ENCODE peak calls at places on chromosomes 12 and 14, in six cellular contexts. One of them, this sample, is unnamed.

GRCh38 chr12:65497645-65498044 is 219.2 kb downstream of the MSRB3 start:
- DNase-seq in CD8-positive, alpha-beta T cell: no peak
- DNase-seq in GM10248: no peak
- DNase-seq in A549: no peak
- DNase-seq in bronchial epithelial cell: no peak
- DNase-seq in CD4-positive, alpha-beta T cell: no peak
- DNase-seq in this sample: no peak

GRCh38 chr12:69501154-69501895 is 31.1 kb downstream of the FRS2 start:
- DNase-seq in GM10248: no peak
- DNase-seq in CD4-positive, alpha-beta T cell: no peak
- DNase-seq in CD8-positive, alpha-beta T cell: no peak
- DNase-seq in bronchial epithelial cell: no peak
- DNase-seq in A549: no peak
- DNase-seq in this sample: no peak

GRCh38 chr12:107196681-107197080 is 103.3 kb upstream of the CRY1 start:
- DNase-seq in bronchial epithelial cell: peak
- DNase-seq in CD4-positive, alpha-beta T cell: no peak
- DNase-seq in A549: no peak
- DNase-seq in CD8-positive, alpha-beta T cell: no peak
- DNase-seq in GM10248: no peak
- DNase-seq in this sample: no peak

GRCh38 chr12:3470296-3470695 is 20.7 kb upstream of the PRMT8 start:
- DNase-seq in CD8-positive, alpha-beta T cell: no peak
- DNase-seq in CD4-positive, alpha-beta T cell: no peak
- DNase-seq in bronchial epithelial cell: no peak
- DNase-seq in A549: no peak
- DNase-seq in GM10248: no peak
- DNase-seq in this sample: peak

GRCh38 chr14:23446291-23446851 is 10.9 kb upstream of the MYH7 start:
- DNase-seq in CD4-positive, alpha-beta T cell: no peak
- DNase-seq in CD8-positive, alpha-beta T cell: no peak
- DNase-seq in GM10248: no peak
- DNase-seq in A549: no peak
- DNase-seq in bronchial epithelial cell: no peak
- DNase-seq in this sample: no peak

GRCh38 chr12:92717202-92717601 is 14.4 kb downstream of the PLEKHG7 start:
- DNase-seq in GM10248: no peak
- DNase-seq in bronchial epithelial cell: peak
- DNase-seq in CD4-positive, alpha-beta T cell: no peak
- DNase-seq in A549: no peak
- DNase-seq in CD8-positive, alpha-beta T cell: no peak
- DNase-seq in this sample: no peak

GRCh38 chr12:57591567-57592325 is 754 bp downstream of the PIP4K2C start:
- DNase-seq in CD4-positive, alpha-beta T cell: no peak
- DNase-seq in bronchial epithelial cell: peak
- DNase-seq in A549: no peak
- DNase-seq in CD8-positive, alpha-beta T cell: no peak
- DNase-seq in GM10248: no peak
- DNase-seq in this sample: no peak

GRCh38 chr12:7806863-7807487 is 17.8 kb downstream of the NANOG start:
- DNase-seq in CD8-positive, alpha-beta T cell: peak
- DNase-seq in CD4-positive, alpha-beta T cell: peak
- DNase-seq in GM10248: peak
- DNase-seq in A549: peak
- DNase-seq in bronchial epithelial cell: peak
- DNase-seq in this sample: no peak

GRCh38 chr12:6380141-6381121 is 3.5 kb upstream of the LTBR start:
- DNase-seq in GM10248: no peak
- DNase-seq in A549: no peak
- DNase-seq in CD8-positive, alpha-beta T cell: no peak
- DNase-seq in CD4-positive, alpha-beta T cell: no peak
- DNase-seq in bronchial epithelial cell: peak
- DNase-seq in this sample: no peak

GRCh38 chr14:21476526-21476924 is 234 bp downstream of the RAB2B start:
- DNase-seq in A549: no peak
- DNase-seq in GM10248: no peak
- DNase-seq in bronchial epithelial cell: peak
- DNase-seq in CD8-positive, alpha-beta T cell: no peak
- DNase-seq in CD4-positive, alpha-beta T cell: no peak
- DNase-seq in this sample: no peak

GRCh38 chr12:131783915-131784541 is 44.2 kb upstream of the MMP17 start:
- DNase-seq in GM10248: peak
- DNase-seq in bronchial epithelial cell: peak
- DNase-seq in CD8-positive, alpha-beta T cell: no peak
- DNase-seq in A549: peak
- DNase-seq in CD4-positive, alpha-beta T cell: no peak
- DNase-seq in this sample: no peak

GRCh38 chr12:87728936-87729593 is 300.1 kb downstream of the C12orf50 start:
- DNase-seq in CD8-positive, alpha-beta T cell: no peak
- DNase-seq in A549: no peak
- DNase-seq in bronchial epithelial cell: no peak
- DNase-seq in GM10248: no peak
- DNase-seq in CD4-positive, alpha-beta T cell: no peak
- DNase-seq in this sample: no peak

GRCh38 chr12:31645944-31646343 is 13.5 kb upstream of the ETFBKMT start:
- DNase-seq in GM10248: no peak
- DNase-seq in bronchial epithelial cell: no peak
- DNase-seq in A549: no peak
- DNase-seq in CD8-positive, alpha-beta T cell: no peak
- DNase-seq in CD4-positive, alpha-beta T cell: no peak
- DNase-seq in this sample: no peak

GRCh38 chr14:67359319-67359774 is 257 bp downstream of the ATP6V1D start:
- DNase-seq in CD8-positive, alpha-beta T cell: no peak
- DNase-seq in A549: no peak
- DNase-seq in GM10248: no peak
- DNase-seq in CD4-positive, alpha-beta T cell: no peak
- DNase-seq in bronchial epithelial cell: peak
- DNase-seq in this sample: no peak

GRCh38 chr12:79685068-79685467 is 5.7 kb downstream of the PAWR start:
- DNase-seq in CD8-positive, alpha-beta T cell: no peak
- DNase-seq in CD4-positive, alpha-beta T cell: no peak
- DNase-seq in bronchial epithelial cell: peak
- DNase-seq in A549: peak
- DNase-seq in GM10248: no peak
- DNase-seq in this sample: no peak

GRCh38 chr14:50303744-50304471 is 8.1 kb downstream of the L2HGDH start:
- DNase-seq in A549: no peak
- DNase-seq in bronchial epithelial cell: peak
- DNase-seq in CD8-positive, alpha-beta T cell: no peak
- DNase-seq in GM10248: no peak
- DNase-seq in CD4-positive, alpha-beta T cell: no peak
- DNase-seq in this sample: peak

GRCh38 chr12:1870998-1871917 is 47.2 kb downstream of the CACNA2D4 start:
- DNase-seq in CD8-positive, alpha-beta T cell: no peak
- DNase-seq in CD4-positive, alpha-beta T cell: no peak
- DNase-seq in GM10248: no peak
- DNase-seq in bronchial epithelial cell: no peak
- DNase-seq in A549: no peak
- DNase-seq in this sample: no peak

GRCh38 chr12:109793826-109794501 is 39.2 kb downstream of the TRPV4 start:
- DNase-seq in CD4-positive, alpha-beta T cell: no peak
- DNase-seq in A549: no peak
- DNase-seq in bronchial epithelial cell: no peak
- DNase-seq in CD8-positive, alpha-beta T cell: no peak
- DNase-seq in GM10248: no peak
- DNase-seq in this sample: no peak

GRCh38 chr14:105257464-105257863 is 9.1 kb downstream of the BTBD6 start:
- DNase-seq in CD8-positive, alpha-beta T cell: no peak
- DNase-seq in GM10248: no peak
- DNase-seq in bronchial epithelial cell: no peak
- DNase-seq in A549: no peak
- DNase-seq in CD4-positive, alpha-beta T cell: no peak
- DNase-seq in this sample: no peak

GRCh38 chr12:95848575-95849388 is 10.0 kb upstream of the SNRPF start:
- DNase-seq in A549: peak
- DNase-seq in CD4-positive, alpha-beta T cell: no peak
- DNase-seq in CD8-positive, alpha-beta T cell: no peak
- DNase-seq in GM10248: no peak
- DNase-seq in bronchial epithelial cell: peak
- DNase-seq in this sample: no peak

GRCh38 chr12:128796439-128797118 is 27.2 kb downstream of the SLC15A4 start:
- DNase-seq in A549: no peak
- DNase-seq in CD8-positive, alpha-beta T cell: peak
- DNase-seq in CD4-positive, alpha-beta T cell: no peak
- DNase-seq in bronchial epithelial cell: no peak
- DNase-seq in GM10248: no peak
- DNase-seq in this sample: no peak

GRCh38 chr12:128795530-128796361 is 28.0 kb downstream of the SLC15A4 start:
- DNase-seq in CD8-positive, alpha-beta T cell: no peak
- DNase-seq in bronchial epithelial cell: no peak
- DNase-seq in GM10248: no peak
- DNase-seq in A549: no peak
- DNase-seq in CD4-positive, alpha-beta T cell: no peak
- DNase-seq in this sample: no peak

GRCh38 chr12:128800606-128801005 is 23.2 kb downstream of the SLC15A4 start:
- DNase-seq in GM10248: no peak
- DNase-seq in A549: no peak
- DNase-seq in CD8-positive, alpha-beta T cell: no peak
- DNase-seq in bronchial epithelial cell: no peak
- DNase-seq in CD4-positive, alpha-beta T cell: no peak
- DNase-seq in this sample: no peak

GRCh38 chr12:128797119-128798118 is 26.3 kb downstream of the SLC15A4 start:
- DNase-seq in A549: no peak
- DNase-seq in CD8-positive, alpha-beta T cell: no peak
- DNase-seq in bronchial epithelial cell: no peak
- DNase-seq in CD4-positive, alpha-beta T cell: no peak
- DNase-seq in GM10248: no peak
- DNase-seq in this sample: no peak

DNA sequence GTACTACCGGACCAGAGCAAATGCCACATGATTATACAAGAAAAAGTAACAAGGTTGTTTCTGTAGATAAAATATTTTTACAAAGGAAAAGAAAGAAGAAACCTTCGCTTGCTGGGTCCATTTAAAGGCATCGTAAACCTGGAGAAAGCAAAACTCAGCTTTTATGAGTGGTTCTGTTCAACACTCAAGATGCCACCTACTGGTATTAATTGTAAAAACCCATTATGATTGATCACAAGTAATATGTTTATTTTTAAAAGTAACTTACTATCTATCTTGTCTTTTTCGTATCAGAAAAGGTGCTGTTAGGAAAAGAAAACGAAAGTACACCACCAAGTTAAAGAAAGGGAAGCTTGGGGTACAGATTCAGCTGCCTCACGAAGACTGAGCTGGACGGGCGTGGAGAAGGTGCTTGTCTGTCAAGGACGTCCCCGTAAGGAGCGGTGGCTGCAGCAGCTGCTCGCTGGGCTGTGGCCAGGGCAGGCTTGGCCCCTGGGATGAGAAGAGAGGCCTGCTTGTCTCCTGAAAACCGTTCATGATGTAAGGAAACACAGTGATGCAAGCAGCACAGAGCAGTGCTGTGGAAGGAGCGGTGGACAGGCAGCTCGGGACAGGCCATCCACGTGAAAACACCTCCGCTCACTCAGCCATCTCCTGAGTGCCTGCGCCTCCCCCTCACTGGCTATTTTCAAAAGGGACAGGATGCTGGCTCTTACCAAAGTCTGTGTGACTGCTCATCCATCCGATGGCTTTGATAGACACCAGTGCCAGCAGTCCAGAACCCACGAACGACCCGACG is 25.0 kb downstream of the SLC15A4 start:
- DNase-seq in CD8-positive, alpha-beta T cell: no peak
- DNase-seq in A549: no peak
- DNase-seq in CD4-positive, alpha-beta T cell: no peak
- DNase-seq in GM10248: no peak
- DNase-seq in bronchial epithelial cell: no peak
- DNase-seq in this sample: no peak
- TF ChIP-seq CTCF in CD8-positive, alpha-beta T cell: no peak
- TF ChIP-seq CTCF in A549: peak
- TF ChIP-seq CTCF in CD4-positive, alpha-beta T cell: no peak
- TF ChIP-seq CTCF in GM10248: peak
- TF ChIP-seq CTCF in bronchial epithelial cell: no peak
- TF ChIP-seq CTCF in this sample: peak

DNA sequence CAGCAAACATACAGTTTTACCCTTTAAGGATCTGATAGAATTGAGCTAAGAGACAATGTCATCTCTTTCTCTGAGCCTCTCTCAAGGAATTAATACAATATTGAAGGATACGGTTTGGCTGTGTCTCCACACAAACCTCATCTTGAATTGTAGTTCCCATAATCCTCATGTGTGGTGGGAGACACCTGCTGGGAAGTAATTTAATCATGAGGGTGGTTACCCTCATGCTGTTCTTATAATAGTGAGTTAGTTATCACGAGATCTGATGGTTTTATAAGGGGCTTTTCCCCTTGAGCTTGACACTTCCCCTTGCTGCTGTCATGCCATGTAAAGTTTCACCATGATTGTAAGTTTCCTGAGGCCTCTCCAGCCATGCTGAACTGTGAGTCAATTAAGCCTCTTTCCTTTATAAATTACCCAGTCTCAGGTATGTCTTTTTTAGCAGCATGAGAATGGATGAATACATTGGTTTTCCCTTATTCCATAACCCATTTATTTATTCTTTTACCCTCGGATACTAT is 47.6 kb downstream of the TMEM30B start:
- DNase-seq in bronchial epithelial cell: no peak
- DNase-seq in CD8-positive, alpha-beta T cell: no peak
- DNase-seq in A549: no peak
- DNase-seq in GM10248: no peak
- DNase-seq in CD4-positive, alpha-beta T cell: no peak
- DNase-seq in this sample: no peak
- TF ChIP-seq CTCF in bronchial epithelial cell: no peak
- TF ChIP-seq CTCF in CD8-positive, alpha-beta T cell: no peak
- TF ChIP-seq CTCF in A549: no peak
- TF ChIP-seq CTCF in GM10248: no peak
- TF ChIP-seq CTCF in CD4-positive, alpha-beta T cell: no peak
- TF ChIP-seq CTCF in this sample: no peak

GRCh38 chr12:55728185-55728931 is 451 bp downstream of the CD63 start:
- DNase-seq in A549: peak
- DNase-seq in GM10248: peak
- DNase-seq in bronchial epithelial cell: no peak
- DNase-seq in CD8-positive, alpha-beta T cell: no peak
- DNase-seq in CD4-positive, alpha-beta T cell: no peak
- DNase-seq in this sample: no peak
- TF ChIP-seq CTCF in A549: no peak
- TF ChIP-seq CTCF in GM10248: no peak
- TF ChIP-seq CTCF in bronchial epithelial cell: no peak
- TF ChIP-seq CTCF in CD8-positive, alpha-beta T cell: no peak
- TF ChIP-seq CTCF in CD4-positive, alpha-beta T cell: no peak
- TF ChIP-seq CTCF in this sample: no peak

DNA sequence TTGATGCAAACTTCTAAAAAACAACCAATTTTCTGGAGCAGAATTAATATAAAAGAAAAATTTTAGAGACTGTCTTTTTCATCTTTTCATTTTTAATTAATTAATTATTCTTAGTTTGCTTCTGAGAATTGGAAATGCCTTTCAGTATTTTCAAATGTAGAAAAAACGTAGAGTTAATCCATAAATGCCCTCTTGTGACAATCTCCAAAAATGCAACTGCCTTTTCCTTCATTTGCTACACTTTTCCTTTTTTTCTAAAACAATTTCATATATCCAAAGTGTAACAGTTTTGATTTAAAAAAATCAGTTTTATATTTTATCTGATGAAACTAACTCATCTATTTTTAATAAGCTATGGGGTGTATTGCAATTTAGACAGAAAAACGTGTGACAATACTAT is 409.3 kb downstream of the PRKD1 start:
- DNase-seq in CD4-positive, alpha-beta T cell: no peak
- DNase-seq in CD8-positive, alpha-beta T cell: no peak
- DNase-seq in bronchial epithelial cell: peak
- DNase-seq in A549: no peak
- DNase-seq in GM10248: no peak
- DNase-seq in this sample: no peak
- TF ChIP-seq CTCF in CD4-positive, alpha-beta T cell: no peak
- TF ChIP-seq CTCF in CD8-positive, alpha-beta T cell: no peak
- TF ChIP-seq CTCF in bronchial epithelial cell: peak
- TF ChIP-seq CTCF in A549: no peak
- TF ChIP-seq CTCF in GM10248: no peak
- TF ChIP-seq CTCF in this sample: no peak

This sample was measured in CD14-positive monocyte.